ENCODE peak calls at places on chromosomes 2 and 18, in four cellular contexts. J, T, E and F are unnamed samples.

GRCh38 chr2:237573721-237574415 is 7.5 kb downstream of the PRLH start:
- DNase-seq in J (no peak), T (no peak), E (no peak), F (no peak)

GRCh38 chr18:45167631-45168225 is 447.5 kb upstream of the SLC14A2 start:
- DNase-seq in J (no peak), T (no peak), E (no peak), F (no peak)

GRCh38 chr2:166384774-166385173 is 9.0 kb upstream of the SCN9A start:
- DNase-seq in J (no peak), T (no peak), E (no peak), F (no peak)

GRCh38 chr2:224574423-224575084 is 10.6 kb downstream of the CUL3 start:
- DNase-seq in J (no peak), T (no peak), E (no peak), F (no peak)

GRCh38 chr2:68853035-68853434 is 18.2 kb downstream of the BMP10 start:
- DNase-seq in J (no peak), T (no peak), E (no peak), F (no peak)

GRCh38 chr18:73691118-73691517 is 456.5 kb downstream of the FBXO15 start:
- DNase-seq in J (no peak), T (no peak), E (no peak), F (no peak)

GRCh38 chr18:74942319-74942910 is 266.5 kb downstream of the PTGR3 start:
- DNase-seq in J (peak), T (no peak), E (no peak), F (no peak)

GRCh38 chr2:199455533-199456382 is 2.0 kb downstream of the SATB2 start:
- DNase-seq in J (peak), T (no peak), E (peak), F (no peak)

GRCh38 chr2:240627736-240628506 is 2.6 kb downstream of the GPR35 start:
- DNase-seq in J (no peak), T (peak), E (no peak), F (no peak)

GRCh38 chr2:25286025-25286400 is 55.7 kb downstream of the DNMT3A start:
- DNase-seq in J (peak), T (no peak), E (no peak), F (no peak)

DNA sequence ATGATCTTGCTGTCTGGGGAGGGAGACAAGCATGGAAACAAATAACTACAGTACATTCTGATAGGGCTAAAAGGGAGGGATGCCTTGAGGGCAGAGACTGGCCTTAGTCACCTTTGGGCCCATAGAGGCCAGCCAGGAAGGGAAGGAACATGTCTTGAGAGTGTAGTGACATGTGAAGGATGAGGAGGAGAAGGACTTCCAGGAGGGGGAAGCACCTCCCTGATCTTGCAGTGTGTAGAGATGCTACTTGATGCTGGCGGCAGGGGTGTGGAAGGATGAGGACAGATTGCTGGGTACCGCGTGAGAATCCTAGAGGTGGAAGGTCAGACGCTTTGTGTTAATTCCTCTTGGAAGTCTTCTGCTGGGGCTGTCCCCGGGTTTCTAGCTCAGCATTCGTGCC is 13.1 kb downstream of the TET3 start:
- DNase-seq in J (no peak), T (peak), E (no peak), F (no peak)
- TF ChIP-seq CTCF in J (no peak), T (no peak), E (no peak), F (no peak)

DNA sequence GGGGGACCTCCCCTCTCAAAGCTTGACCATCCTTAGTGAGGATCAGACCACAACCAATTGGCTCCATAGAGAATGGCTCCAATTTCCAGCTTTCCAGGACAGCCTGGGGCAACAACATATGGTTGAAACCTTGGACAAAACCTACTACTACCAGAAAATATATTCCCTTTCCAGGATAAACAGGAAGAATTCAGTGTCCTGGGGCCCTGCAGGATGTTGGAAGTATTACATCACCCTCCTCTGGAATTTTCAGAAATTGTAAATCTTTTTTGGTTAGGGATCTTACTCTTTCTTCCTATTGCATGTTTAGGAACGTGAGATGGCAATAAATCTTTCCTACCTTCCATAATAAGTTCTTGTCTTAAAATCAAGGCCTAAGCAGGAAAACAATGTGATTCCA is 158.9 kb upstream of the MEIS1 start:
- DNase-seq in J (no peak), T (no peak), E (no peak), F (no peak)
- TF ChIP-seq CTCF in J (no peak), T (no peak), E (peak), F (no peak)

GRCh38 chr2:64649013-64649484 is 4.7 kb downstream of the SERTAD2 start:
- DNase-seq in J (no peak), T (no peak), E (no peak), F (no peak)
- TF ChIP-seq CTCF in J (no peak), T (no peak), E (no peak), F (no peak)

GRCh38 chr2:45836740-45837139 is 185.3 kb downstream of the PRKCE start:
- DNase-seq in J (peak), T (no peak), E (no peak), F (no peak)

GRCh38 chr2:45837812-45838341 is 186.4 kb downstream of the PRKCE start:
- DNase-seq in J (no peak), T (no peak), E (no peak), F (no peak)

GRCh38 chr2:45834372-45834771 is 182.9 kb downstream of the PRKCE start:
- DNase-seq in J (no peak), T (no peak), E (no peak), F (no peak)

GRCh38 chr2:45834858-45835257 is 183.4 kb downstream of the PRKCE start:
- DNase-seq in J (no peak), T (no peak), E (no peak), F (no peak)

GRCh38 chr2:45836316-45836715 is 184.8 kb downstream of the PRKCE start:
- DNase-seq in J (peak), T (no peak), E (no peak), F (no peak)
- TF ChIP-seq CTCF in J (peak), T (no peak), E (no peak), F (no peak)

GRCh38 chr2:953975-954686 is 3.5 kb downstream of the SNTG2 start:
- DNase-seq in J (no peak), T (no peak), E (no peak), F (no peak)
- TF ChIP-seq CTCF in J (no peak), T (no peak), E (no peak), F (peak)

GRCh38 chr2:191544511-191545062 is 133.3 kb upstream of the NABP1 start:
- DNase-seq in J (no peak), T (no peak), E (no peak), F (no peak)
- TF ChIP-seq CTCF in J (no peak), T (no peak), E (no peak), F (no peak)

GRCh38 chr2:161552015-161552414 is 72.2 kb upstream of the SLC4A10 start:
- DNase-seq in J (no peak), T (no peak), E (no peak), F (no peak)

GRCh38 chr2:161557538-161557937 is 66.7 kb upstream of the SLC4A10 start:
- DNase-seq in J (no peak), T (no peak), E (no peak), F (no peak)

GRCh38 chr2:161555826-161556225 is 68.4 kb upstream of the SLC4A10 start:
- DNase-seq in J (no peak), T (no peak), E (no peak), F (no peak)

GRCh38 chr2:161556440-161556839 is 67.8 kb upstream of the SLC4A10 start:
- DNase-seq in J (no peak), T (no peak), E (no peak), F (no peak)
- TF ChIP-seq CTCF in J (no peak), T (no peak), E (no peak), F (no peak)

DNA sequence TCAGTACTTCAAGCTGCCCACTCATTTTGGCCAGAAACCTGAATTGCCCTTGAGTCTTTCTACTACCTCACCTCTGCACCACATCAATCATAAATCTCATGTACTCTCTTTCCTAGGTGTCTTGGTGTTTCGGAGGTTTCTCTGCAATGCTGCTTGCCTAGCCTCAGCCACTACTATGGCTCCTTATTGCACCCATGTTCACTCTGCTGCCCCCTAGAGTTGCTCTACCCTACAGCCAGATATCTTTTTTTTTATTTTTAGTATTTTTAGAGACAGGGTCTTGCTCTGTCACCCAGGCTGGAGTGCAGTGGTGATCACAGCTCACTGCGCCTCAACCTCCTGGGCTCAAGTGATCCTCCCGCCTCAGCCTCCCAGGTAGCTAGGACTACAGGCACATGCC is 413.0 kb downstream of the PTPRM start:
- DNase-seq in J (no peak), T (no peak), E (no peak), F (no peak)
- TF ChIP-seq CTCF in J (no peak), T (no peak), E (no peak), F (no peak)

DNA sequence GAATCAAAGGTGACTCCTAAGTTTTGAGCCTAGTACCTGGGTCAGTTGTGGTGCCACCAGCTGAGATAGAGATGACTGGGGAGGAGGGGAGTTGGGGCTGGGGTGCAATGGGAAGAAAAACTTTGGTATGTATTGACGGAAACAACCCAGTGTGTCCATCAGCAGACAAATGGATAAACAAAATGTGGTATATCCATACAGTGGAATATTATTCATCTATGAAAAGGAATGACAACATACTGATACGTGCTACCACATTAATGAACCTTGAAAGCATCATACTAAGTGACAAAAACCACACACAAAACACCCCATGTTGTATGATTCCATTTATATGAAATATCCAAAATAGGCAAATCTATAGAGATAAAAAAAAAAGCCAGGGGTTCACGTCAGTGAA is 41.1 kb upstream of the GPR155 start:
- DNase-seq in J (no peak), T (no peak), E (no peak), F (no peak)
- TF ChIP-seq CTCF in J (no peak), T (no peak), E (no peak), F (no peak)